ENCODE peak calls at places on chromosomes 2 and 18, in nine cellular contexts. I is astrocyte of the cerebellum, K is uterus, O is AG04450, P is HCT116, A is GM12865, T is right lobe of liver, C is stomach, H is adipocyte. E is an unnamed sample.

GRCh38 chr2:74567862-74568261 is 13.3 kb downstream of the DOK1 start:
- DNase-seq in O (no peak), C (no peak), A (no peak), H (peak), P (no peak), T (no peak), K (no peak), I (no peak), E (no peak)

GRCh38 chr2:71618327-71619113 is 165.2 kb downstream of the DYSF start:
- DNase-seq in O (no peak), T (no peak), I (no peak), A (no peak), P (no peak), K (no peak), H (no peak), C (peak), E (peak)

GRCh38 chr2:153872311-153873061 is 764 bp downstream of the GALNT13 start:
- DNase-seq in A (no peak), K (no peak), I (no peak), T (no peak), H (no peak), O (no peak), P (no peak), C (no peak), E (no peak)

GRCh38 chr2:36404312-36404711 is 48.7 kb downstream of the CRIM1 start:
- DNase-seq in K (no peak), P (peak), A (no peak), H (no peak), I (no peak), C (no peak), T (no peak), O (no peak), E (no peak)

GRCh38 chr2:161090401-161090800 is 69.8 kb upstream of the TANK start:
- DNase-seq in T (peak), A (peak), H (no peak), K (no peak), O (no peak), C (peak), I (no peak), P (no peak), E (no peak)

GRCh38 chr2:11955314-11955713 is 208.9 kb downstream of the LPIN1 start:
- DNase-seq in K (no peak), H (peak), A (no peak), I (no peak), T (no peak), C (no peak), O (no peak), P (no peak), E (no peak)

GRCh38 chr18:58095251-58095650 is 51.2 kb downstream of the NEDD4L start:
- DNase-seq in K (no peak), I (no peak), C (no peak), T (no peak), H (no peak), O (no peak), A (no peak), P (no peak), E (no peak)

GRCh38 chr2:54945401-54946219 is 104.6 kb downstream of the RTN4 start:
- DNase-seq in C (peak), P (no peak), K (peak), A (peak), O (no peak), I (peak), H (peak), T (no peak), E (peak)

GRCh38 chr2:19790291-19790690 is 111.5 kb downstream of the TTC32 start:
- DNase-seq in T (no peak), I (no peak), P (no peak), A (no peak), C (no peak), K (no peak), O (no peak), H (no peak), E (no peak)

GRCh38 chr2:231187736-231188505 is 10.5 kb upstream of the ARMC9 start:
- DNase-seq in I (no peak), O (no peak), K (no peak), P (no peak), T (no peak), C (peak), A (no peak), H (peak), E (peak)

GRCh38 chr2:88932677-88933076 is 241.2 kb downstream of the RPIA start:
- DNase-seq in A (no peak), H (no peak), P (no peak), T (no peak), O (no peak), C (no peak), I (no peak), K (no peak), E (no peak)

GRCh38 chr2:70959271-70959761 is 19.1 kb upstream of the ANKRD53 start:
- DNase-seq in H (no peak), C (peak), A (no peak), O (no peak), I (no peak), P (no peak), T (no peak), K (no peak), E (no peak)

GRCh38 chr2:19632327-19633040 is 269.3 kb downstream of the TTC32 start:
- DNase-seq in C (no peak), O (no peak), I (no peak), P (no peak), T (no peak), H (peak), K (peak), A (no peak), E (no peak)

GRCh38 chr18:10188971-10189810 is 265.2 kb upstream of the APCDD1 start:
- DNase-seq in A (no peak), O (no peak), P (no peak), H (no peak), I (no peak), T (no peak), K (no peak), C (no peak), E (no peak)

GRCh38 chr2:54669677-54670484 is 53.6 kb upstream of the EML6 start:
- DNase-seq in A (no peak), O (no peak), C (no peak), I (no peak), P (no peak), K (peak), H (peak), T (no peak), E (no peak)

GRCh38 chr18:63540131-63540530 is 2.0 kb upstream of the SERPINB12 start:
- DNase-seq in A (no peak), P (no peak), K (no peak), O (no peak), C (no peak), I (no peak), T (no peak), H (peak), E (no peak)

GRCh38 chr18:77254711-77255110 is 5.1 kb downstream of the GALR1 start:
- DNase-seq in H (no peak), I (no peak), O (no peak), P (no peak), K (no peak), C (no peak), T (no peak), A (no peak), E (no peak)

GRCh38 chr2:160928854-160929301 is 231.3 kb upstream of the TANK start:
- DNase-seq in A (no peak), C (no peak), K (no peak), O (no peak), I (peak), P (no peak), H (peak), T (no peak), E (no peak)

GRCh38 chr18:71807586-71807985 is 736.6 kb downstream of the CBLN2 start:
- DNase-seq in P (no peak), A (no peak), T (no peak), C (no peak), O (peak), K (no peak), I (no peak), H (no peak), E (no peak)

GRCh38 chr18:54119524-54120019 is 104.9 kb downstream of the MBD2 start:
- DNase-seq in T (no peak), O (peak), P (peak), H (peak), K (no peak), I (peak), C (no peak), A (peak), E (no peak)

GRCh38 chr2:224222320-224222719 is 179.6 kb downstream of the FAM124B start:
- DNase-seq in P (no peak), H (peak), I (no peak), O (no peak), T (no peak), A (no peak), K (no peak), C (no peak), E (no peak)

GRCh38 chr2:126535408-126535807 is 120.5 kb upstream of the GYPC start:
- DNase-seq in P (no peak), I (no peak), O (no peak), H (no peak), K (no peak), T (no peak), A (no peak), C (no peak), E (no peak)

GRCh38 chr2:56292966-56293365 is 109.2 kb downstream of the CCDC85A start:
- DNase-seq in P (no peak), C (no peak), K (no peak), T (no peak), A (no peak), O (no peak), I (no peak), H (no peak), E (no peak)

GRCh38 chr2:165793161-165793778 is 777 bp downstream of the GALNT3 start:
- DNase-seq in I (no peak), P (peak), A (no peak), K (no peak), C (peak), O (no peak), T (peak), H (peak), E (peak)

GRCh38 chr2:17303054-17303453 is 215.2 kb downstream of the RAD51AP2 start:
- DNase-seq in H (peak), P (no peak), T (no peak), K (no peak), I (peak), C (no peak), O (no peak), A (peak), E (no peak)

GRCh38 chr18:23970161-23971153 is 44.1 kb upstream of the TTC39C start:
- DNase-seq in C (no peak), O (no peak), K (no peak), H (no peak), A (peak), T (no peak), I (no peak), P (no peak), E (peak)

GRCh38 chr2:109457366-109457765 is 156.4 kb downstream of the SEPTIN10 start:
- DNase-seq in H (no peak), A (peak), C (no peak), O (no peak), I (no peak), P (no peak), T (no peak), K (no peak), E (peak)

GRCh38 chr2:240392084-240392947 is 43.1 kb upstream of the GPC1 start:
- DNase-seq in A (no peak), I (no peak), O (no peak), H (peak), C (no peak), T (peak), K (peak), P (no peak), E (peak)

GRCh38 chr2:100856732-100857131 is 36.8 kb downstream of the NPAS2 start:
- DNase-seq in T (no peak), H (no peak), K (no peak), A (no peak), I (no peak), C (no peak), O (no peak), P (no peak), E (peak)

GRCh38 chr2:79219383-79219988 is 59.9 kb upstream of the REG3A start:
- DNase-seq in K (no peak), I (peak), C (peak), T (no peak), H (peak), A (peak), O (no peak), P (no peak), E (no peak)

GRCh38 chr2:163319006-163319405 is 416.8 kb downstream of the FIGN start:
- DNase-seq in I (no peak), O (no peak), K (no peak), A (no peak), C (no peak), H (peak), P (no peak), T (no peak), E (no peak)

GRCh38 chr2:25310965-25311865 is 30.5 kb downstream of the DNMT3A start:
- DNase-seq in I (no peak), K (no peak), O (no peak), P (peak), C (peak), T (peak), H (no peak), A (no peak), E (peak)

GRCh38 chr2:19574788-19575260 is 216.4 kb upstream of the OSR1 start:
- DNase-seq in H (peak), P (no peak), I (peak), A (no peak), O (peak), T (no peak), C (no peak), K (peak), E (no peak)

GRCh38 chr2:175156534-175156933 is 11.5 kb downstream of the ATF2 start:
- DNase-seq in P (no peak), I (no peak), K (no peak), C (no peak), O (no peak), A (no peak), H (no peak), T (no peak), E (peak)

GRCh38 chr2:58709687-58710354 is 468.7 kb upstream of the FANCL start:
- DNase-seq in I (no peak), T (no peak), P (no peak), C (no peak), K (no peak), H (no peak), O (no peak), A (no peak), E (no peak)

GRCh38 chr18:67269206-67269605 is 247.3 kb downstream of the DSEL start:
- DNase-seq in T (no peak), O (no peak), K (no peak), A (no peak), I (no peak), C (no peak), H (no peak), P (no peak), E (no peak)

GRCh38 chr2:79723830-79724229 is 211.0 kb downstream of the CTNNA2 start:
- DNase-seq in I (peak), A (no peak), K (no peak), C (no peak), O (peak), T (no peak), H (peak), P (no peak), E (no peak)

GRCh38 chr2:108884629-108885028 is 98.1 kb downstream of the CCDC138 start:
- DNase-seq in O (no peak), A (no peak), C (no peak), H (no peak), P (no peak), T (no peak), I (no peak), K (no peak), E (no peak)

GRCh38 chr18:13868501-13869271 is 44.7 kb downstream of the MC5R start:
- DNase-seq in A (no peak), K (no peak), C (no peak), T (no peak), P (no peak), I (no peak), H (no peak), O (no peak), E (no peak)

DNA sequence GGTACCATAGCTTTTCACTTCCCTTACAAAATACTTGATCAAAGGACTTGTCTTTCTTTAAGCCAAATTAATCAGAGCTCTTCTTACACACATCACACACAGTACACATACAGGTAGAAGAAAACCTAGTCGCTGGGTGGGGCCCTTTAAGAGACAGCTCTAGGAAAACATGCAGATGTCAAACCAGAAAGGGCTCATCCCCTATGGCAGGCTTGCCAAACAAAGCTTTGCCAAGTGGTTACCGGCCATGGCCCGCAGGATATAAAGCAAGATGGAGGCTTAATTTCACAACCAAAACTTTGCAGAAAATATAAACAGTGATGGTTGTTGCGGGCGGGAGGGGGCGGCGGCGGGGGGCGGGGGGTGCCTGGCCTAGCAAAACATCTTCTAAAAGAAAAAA is 2156.0 kb upstream of the PIK3C3 start:
- DNase-seq in K (no peak), O (no peak), I (no peak), C (no peak), A (no peak), P (no peak), T (no peak), H (no peak), E (no peak)
- H3K4me3 ChIP-seq in K (no peak), O (peak), I (peak), C (peak), A (no peak), P (peak), T (no peak), H (no peak), E (peak)

GRCh38 chr18:79756143-79756500 is 41.6 kb upstream of the KCNG2 start:
- DNase-seq in C (no peak), T (no peak), A (no peak), K (no peak), H (no peak), I (no peak), P (no peak), O (no peak), E (peak)
- H3K4me3 ChIP-seq in C (no peak), T (no peak), A (no peak), K (no peak), H (no peak), I (no peak), P (no peak), O (no peak), E (no peak)

GRCh38 chr2:157443090-157443489 is 799 bp downstream of the CYTIP start:
- DNase-seq in C (no peak), K (no peak), A (peak), H (no peak), T (no peak), O (no peak), I (no peak), P (no peak), E (no peak)
- H3K4me3 ChIP-seq in C (peak), K (no peak), A (peak), H (no peak), T (peak), O (no peak), I (no peak), P (no peak), E (peak)

GRCh38 chr2:215693269-215693998 is 257.6 kb upstream of the FN1 start:
- DNase-seq in C (no peak), A (no peak), P (no peak), I (peak), T (no peak), H (peak), O (no peak), K (peak), E (no peak)
- H3K4me3 ChIP-seq in C (no peak), A (no peak), P (no peak), I (no peak), T (no peak), H (peak), O (no peak), K (no peak), E (no peak)

DNA sequence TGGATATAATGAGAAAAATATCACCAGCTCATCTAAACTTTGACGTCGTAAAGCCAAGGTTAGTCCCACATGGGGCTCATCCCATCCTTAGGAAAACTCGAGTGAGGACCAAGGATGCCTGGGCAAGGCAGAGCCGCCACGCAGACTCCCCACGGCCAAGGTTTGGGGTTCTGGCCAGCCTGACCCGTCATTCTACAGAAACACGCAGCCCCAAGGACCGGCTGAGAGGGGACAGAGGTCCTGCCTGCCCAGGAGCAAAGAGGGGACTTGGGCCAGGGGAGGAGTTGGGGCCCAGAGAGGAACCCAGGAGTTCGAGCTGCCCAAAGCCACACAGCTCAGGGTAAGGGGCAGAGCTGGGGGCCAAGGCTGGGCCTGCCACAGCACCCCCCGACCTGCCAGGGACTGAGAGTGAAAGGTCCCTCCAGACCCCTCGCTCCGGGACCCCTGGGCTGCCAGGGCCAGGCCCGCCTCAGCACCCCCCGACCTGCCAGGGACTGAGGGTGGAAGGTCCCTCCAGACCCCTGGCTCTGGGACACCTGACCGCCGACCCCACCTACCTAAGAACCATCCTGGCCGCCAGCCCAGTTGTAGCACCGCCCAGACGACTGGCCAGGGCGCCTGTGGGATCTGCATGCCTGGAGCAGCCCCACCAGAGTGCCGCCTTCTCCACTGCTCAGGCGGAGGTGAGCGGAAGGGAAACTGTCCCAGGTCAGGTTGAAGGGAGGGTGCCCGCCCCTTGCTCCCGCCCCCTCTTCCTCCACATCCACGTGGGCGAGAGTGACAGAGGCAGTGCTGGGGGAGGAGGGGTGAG is at the start of gene PDCD1:
- DNase-seq in H (no peak), K (peak), I (no peak), P (no peak), A (peak), C (peak), O (no peak), T (peak), E (peak)
- H3K4me3 ChIP-seq in H (peak), K (peak), I (no peak), P (no peak), A (peak), C (peak), O (peak), T (no peak), E (peak)

GRCh38 chr2:121977326-121977725 is 221.9 kb downstream of the TSN start:
- DNase-seq in H (peak), C (no peak), K (no peak), O (no peak), P (no peak), T (no peak), A (no peak), I (no peak), E (no peak)

GRCh38 chr2:121976912-121977311 is 221.5 kb downstream of the TSN start:
- DNase-seq in H (peak), O (no peak), T (no peak), A (peak), I (no peak), C (no peak), P (no peak), K (no peak), E (no peak)

GRCh38 chr2:121969766-121970639 is 214.6 kb downstream of the TSN start:
- DNase-seq in T (no peak), O (no peak), P (no peak), K (no peak), A (no peak), I (no peak), C (no peak), H (no peak), E (no peak)

GRCh38 chr2:121972203-121972602 is 216.8 kb downstream of the TSN start:
- DNase-seq in O (no peak), T (no peak), A (no peak), P (no peak), I (no peak), K (no peak), H (no peak), C (no peak), E (no peak)

DNA sequence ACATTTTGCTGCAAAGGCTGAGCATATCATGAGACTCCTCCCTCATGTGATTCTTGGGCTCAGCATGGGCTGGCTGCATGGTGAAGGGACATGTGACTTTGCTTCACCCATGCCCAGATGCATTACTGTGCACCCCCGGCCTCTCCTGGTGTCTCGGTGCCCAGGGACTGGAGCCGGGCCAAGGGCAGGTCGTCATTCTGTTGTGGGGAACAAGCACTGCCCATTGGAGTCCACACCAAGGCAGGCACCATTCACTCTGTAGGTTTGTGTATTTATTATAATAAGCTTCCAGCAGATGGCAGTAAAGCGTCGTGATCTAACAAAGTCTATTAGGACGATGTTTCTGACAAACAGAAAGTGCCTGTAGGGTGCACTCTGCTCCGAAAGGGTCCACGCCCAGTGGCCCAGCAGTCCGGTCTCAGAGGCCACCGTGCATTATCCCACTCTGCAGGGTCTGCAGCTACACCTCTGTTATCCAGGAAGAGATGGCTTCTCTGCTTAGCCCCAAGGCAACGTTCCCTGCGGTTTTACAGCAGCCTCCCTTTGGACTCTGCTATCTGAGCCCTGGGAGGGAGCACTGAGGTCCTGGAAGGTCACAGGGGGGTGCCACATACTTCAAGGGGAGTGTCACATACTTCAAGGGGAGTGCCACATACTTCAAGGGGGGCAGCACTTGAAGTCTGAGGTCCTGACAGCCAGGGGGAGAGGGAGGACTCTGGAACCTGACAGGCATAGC is 219.6 kb downstream of the TSN start:
- DNase-seq in I (peak), K (peak), A (peak), C (peak), O (peak), H (peak), P (peak), T (peak), E (no peak)
- H3K4me3 ChIP-seq in I (peak), K (peak), A (peak), C (peak), O (peak), H (peak), P (peak), T (no peak), E (peak)

E was measured in Peyer's patch.